ENCODE peak calls at places on chromosomes 11 and 22, in six cellular contexts. S is retinal pigment epithelial cell, G is epithelial cell of esophagus, P is psoas muscle, W is colonic mucosa, D is IMR-90. X is an unnamed sample.

GRCh38 chr22:46010951-46011626 is 34.1 kb upstream of the WNT7B start:
- DNase-seq in S (no peak), G (no peak), P (peak), W (no peak), D (no peak), X (no peak)

GRCh38 chr11:8241373-8242112 is 22.1 kb downstream of the LMO1 start:
- DNase-seq in S (no peak), G (no peak), P (no peak), W (no peak), D (no peak), X (no peak)

GRCh38 chr22:34333285-34333684 is 413.0 kb upstream of the LARGE1 start:
- DNase-seq in S (no peak), G (no peak), P (no peak), W (no peak), D (no peak), X (no peak)

GRCh38 chr11:27968461-27968860 is 139.5 kb downstream of the KIF18A start:
- DNase-seq in S (no peak), G (peak), P (no peak), W (no peak), D (no peak), X (no peak)

GRCh38 chr22:22666307-22667091 is 22.1 kb downstream of the GGTLC2 start:
- DNase-seq in S (no peak), G (no peak), P (no peak), W (peak), D (peak), X (no peak)

GRCh38 chr11:44623716-44624491 is 58.4 kb downstream of the CD82 start:
- DNase-seq in S (no peak), G (no peak), P (no peak), W (peak), D (peak), X (no peak)

GRCh38 chr11:35667257-35667656 is 4.7 kb downstream of the TRIM44 start:
- DNase-seq in S (no peak), G (no peak), P (no peak), W (no peak), D (no peak), X (no peak)

GRCh38 chr11:35077709-35078695 is 61.0 kb upstream of the CD44 start:
- DNase-seq in S (no peak), G (peak), P (no peak), W (no peak), D (peak), X (no peak)

GRCh38 chr22:24390576-24390975 is 36.8 kb upstream of the ADORA2A start:
- DNase-seq in S (no peak), G (no peak), P (peak), W (no peak), D (no peak), X (no peak)

GRCh38 chr11:19071255-19071654 is 10.7 kb upstream of the MRGPRX2 start:
- DNase-seq in S (no peak), G (peak), P (peak), W (peak), D (peak), X (peak)

GRCh38 chr11:103942646-103943045 is 93.8 kb upstream of the DDI1 start:
- DNase-seq in S (no peak), G (no peak), P (no peak), W (no peak), D (no peak), X (no peak)

GRCh38 chr11:62879554-62879953 is 1.1 kb upstream of the SLC3A2 start:
- DNase-seq in S (no peak), G (no peak), P (peak), W (no peak), D (no peak), X (no peak)

GRCh38 chr11:45234306-45235006 is 51.7 kb downstream of the SYT13 start:
- DNase-seq in S (no peak), G (no peak), P (no peak), W (no peak), D (no peak), X (no peak)

GRCh38 chr11:86500500-86501170 is 125.9 kb downstream of the CCDC81 start:
- DNase-seq in S (no peak), G (no peak), P (no peak), W (no peak), D (no peak), X (no peak)

GRCh38 chr11:71282581-71283351 is 30.4 kb upstream of the SHANK2 start:
- DNase-seq in S (no peak), G (no peak), P (no peak), W (peak), D (no peak), X (no peak)

GRCh38 chr22:23856721-23857605 is 712 bp upstream of the SLC2A11 start:
- DNase-seq in S (no peak), G (peak), P (peak), W (peak), D (peak), X (peak)

DNA sequence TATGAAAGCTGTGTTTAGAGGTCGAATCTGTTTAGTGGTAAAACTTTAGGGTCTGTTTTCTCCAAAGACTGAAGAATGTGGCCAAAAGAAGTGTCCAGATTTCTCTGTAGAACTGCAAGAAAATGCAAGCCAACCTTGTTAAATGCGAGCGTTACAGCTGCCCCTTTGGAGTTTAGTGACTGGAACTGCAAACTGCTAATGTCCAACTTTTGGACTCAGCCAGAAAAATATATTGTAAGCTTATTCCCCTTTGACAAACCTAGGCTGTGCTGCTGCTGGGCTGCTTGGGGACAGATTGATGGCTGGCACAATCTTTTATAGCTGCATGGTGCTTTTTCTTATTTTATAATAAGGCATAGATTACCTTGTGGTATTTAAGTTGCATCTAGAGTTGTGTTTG is 3.9 kb downstream of the TEAD1 start:
- DNase-seq in S (no peak), G (no peak), P (no peak), W (no peak), D (no peak), X (no peak)
- H3K4me3 ChIP-seq in S (peak), G (no peak), P (peak), W (no peak), D (peak), X (peak)

GRCh38 chr11:60782393-60783140 is 2.6 kb upstream of the MS4A10 start:
- DNase-seq in S (no peak), G (no peak), P (no peak), W (no peak), D (no peak), X (no peak)

GRCh38 chr11:60781286-60782044 is 3.7 kb upstream of the MS4A10 start:
- DNase-seq in S (no peak), G (no peak), P (no peak), W (no peak), D (no peak), X (no peak)

GRCh38 chr11:60777106-60777505 is 8.0 kb upstream of the MS4A10 start:
- DNase-seq in S (no peak), G (no peak), P (no peak), W (no peak), D (no peak), X (no peak)

GRCh38 chr11:60777572-60777971 is 7.6 kb upstream of the MS4A10 start:
- DNase-seq in S (peak), G (peak), P (no peak), W (no peak), D (peak), X (no peak)

DNA sequence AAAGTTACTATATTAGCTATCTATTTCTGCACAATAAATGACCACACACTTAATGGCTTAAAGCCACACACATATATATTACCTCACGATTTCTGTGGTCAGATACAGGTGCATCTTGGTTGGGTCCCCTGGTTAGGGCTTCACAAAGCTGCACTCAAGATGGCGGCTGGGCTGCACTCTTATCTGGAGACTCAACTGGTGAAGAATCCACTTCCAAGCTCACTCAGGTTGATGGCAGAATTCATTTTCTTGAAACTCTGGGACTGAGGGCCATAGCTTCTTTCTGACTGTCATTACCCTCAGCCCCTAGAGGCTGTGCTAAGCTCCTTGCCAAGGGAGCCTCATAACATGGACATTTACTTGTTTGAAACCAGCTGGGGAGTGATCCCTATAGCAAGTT is 5.1 kb upstream of the MS4A10 start:
- DNase-seq in S (no peak), G (no peak), P (no peak), W (no peak), D (no peak), X (no peak)
- H3K4me3 ChIP-seq in S (no peak), G (no peak), P (no peak), W (no peak), D (no peak), X (no peak)

GRCh38 chr11:48080301-48080861 is 100.0 kb downstream of the PTPRJ start:
- DNase-seq in S (no peak), G (no peak), P (no peak), W (no peak), D (no peak), X (no peak)
- H3K4me3 ChIP-seq in S (no peak), G (no peak), P (peak), W (no peak), D (no peak), X (no peak)

DNA sequence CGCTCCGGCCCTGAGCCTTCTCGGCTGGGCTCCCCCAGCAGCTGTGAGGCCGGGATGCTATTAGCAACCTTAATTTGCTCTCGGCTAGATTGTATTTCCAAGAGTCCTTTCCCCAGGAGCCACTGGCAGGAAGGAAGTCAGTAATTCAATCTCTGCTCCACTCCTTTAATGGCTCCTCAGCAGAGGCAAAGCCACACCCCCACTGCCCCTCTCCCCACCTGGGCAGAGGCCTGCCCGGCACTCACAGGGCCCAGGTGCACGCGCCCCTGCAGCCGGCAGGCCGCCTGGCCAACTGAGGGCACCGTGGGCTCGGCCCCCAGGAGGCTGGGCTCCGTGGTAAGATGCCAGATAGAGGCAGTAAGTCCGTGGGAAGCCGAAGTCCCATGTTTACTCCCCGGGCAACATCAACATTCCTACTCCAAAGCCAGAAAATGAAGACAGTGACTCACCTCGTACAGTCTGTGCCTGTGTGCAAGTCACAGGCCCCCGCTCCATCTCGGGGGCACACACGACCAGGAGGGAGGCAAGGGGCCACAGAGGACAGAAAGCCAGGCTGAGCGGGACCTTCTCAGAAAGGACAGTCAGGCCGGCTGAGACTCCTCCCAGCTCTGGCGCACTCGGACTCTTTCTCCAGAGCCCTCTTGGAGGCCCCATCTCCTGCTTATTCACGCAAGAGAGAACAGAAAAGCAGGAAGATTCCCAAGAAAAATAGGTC is 5.1 kb downstream of the IGSF9B start:
- DNase-seq in S (no peak), G (no peak), P (no peak), W (no peak), D (peak), X (peak)
- H3K4me3 ChIP-seq in S (peak), G (no peak), P (peak), W (no peak), D (no peak), X (peak)

GRCh38 chr11:64352099-64353005 is 6.6 kb upstream of the RPS6KA4 start:
- DNase-seq in S (no peak), G (no peak), P (no peak), W (no peak), D (no peak), X (no peak)

GRCh38 chr11:64347171-64347867 is 7.3 kb downstream of the CCDC88B start:
- DNase-seq in S (no peak), G (peak), P (no peak), W (no peak), D (no peak), X (no peak)

GRCh38 chr11:64351136-64351631 is 7.8 kb upstream of the RPS6KA4 start:
- DNase-seq in S (no peak), G (no peak), P (no peak), W (no peak), D (no peak), X (no peak)

GRCh38 chr11:64349404-64349803 is 9.4 kb downstream of the CCDC88B start:
- DNase-seq in S (no peak), G (no peak), P (no peak), W (no peak), D (no peak), X (no peak)

GRCh38 chr11:64348611-64349387 is 8.8 kb downstream of the CCDC88B start:
- DNase-seq in S (no peak), G (no peak), P (no peak), W (no peak), D (no peak), X (no peak)
- H3K4me3 ChIP-seq in S (no peak), G (no peak), P (no peak), W (no peak), D (no peak), X (no peak)

GRCh38 chr22:32476286-32476685 is 1.7 kb downstream of the FBXO7 start:
- DNase-seq in S (no peak), G (no peak), P (no peak), W (no peak), D (no peak), X (no peak)
- H3K4me3 ChIP-seq in S (peak), G (peak), P (peak), W (peak), D (no peak), X (peak)